ENCODE peak calls at places on chromosomes 1 and 21, in six cellular contexts. J is upper lobe of left lung, Q is astrocyte of the cerebellum, D is OCI-LY7, B is hepatocyte, N is AG10803. T is an unnamed sample.

GRCh38 chr1:63524166-63524565 is 841 bp downstream of the EFCAB7 start:
- DNase-seq in J (no peak), Q (no peak), D (peak; percentile 27), B (no peak), N (no peak), T (no peak)

GRCh38 chr1:9269078-9269501 is 23.6 kb upstream of the SPSB1 start:
- DNase-seq in J (no peak), Q (no peak), D (no peak), B (no peak), N (no peak), T (no peak)

GRCh38 chr1:27605796-27606707 is 2.1 kb upstream of the AHDC1 start:
- DNase-seq in J (no peak), Q (peak; percentile 47), D (peak; percentile 79), B (peak; percentile 75), N (peak; percentile 50), T (no peak)

GRCh38 chr1:115674011-115674410 is 32.2 kb downstream of the VANGL1 start:
- DNase-seq in J (no peak), Q (no peak), D (no peak), B (no peak), N (no peak), T (peak; percentile 31)

GRCh38 chr1:225424562-225425210 is 3.2 kb downstream of the LBR start:
- DNase-seq in J (no peak), Q (no peak), D (no peak), B (no peak), N (peak; percentile 69), T (peak; percentile 80)

GRCh38 chr1:67149179-67149770 is 14.5 kb upstream of the C1orf141 start:
- DNase-seq in J (no peak), Q (peak; percentile 79), D (peak; percentile 90), B (peak; percentile 86), N (peak; percentile 86), T (peak; percentile 37)

GRCh38 chr1:85374160-85374559 is 90.8 kb downstream of the DDAH1 start:
- DNase-seq in J (no peak), Q (peak; percentile 64), D (no peak), B (no peak), N (peak; percentile 83), T (peak; percentile 84)

GRCh38 chr21:37746849-37747248 is 169.4 kb downstream of the KCNJ6 start:
- DNase-seq in J (no peak), Q (no peak), D (no peak), B (no peak), N (no peak), T (no peak)

GRCh38 chr1:220732621-220733020 is 15.5 kb upstream of the MTARC2 start:
- DNase-seq in J (no peak), Q (no peak), D (no peak), B (no peak), N (no peak), T (no peak)

GRCh38 chr1:1573843-1574720 is 581 bp downstream of the SSU72 start:
- DNase-seq in J (no peak), Q (peak; percentile 24), D (peak; percentile 84), B (peak; percentile 81), N (peak; percentile 50), T (no peak)

GRCh38 chr1:33096358-33097005 is 15.5 kb downstream of the AZIN2 start:
- DNase-seq in J (no peak), Q (no peak), D (no peak), B (no peak), N (no peak), T (no peak)

GRCh38 chr1:208043690-208044089 is 132.8 kb upstream of the CD34 start:
- DNase-seq in J (no peak), Q (no peak), D (no peak), B (no peak), N (no peak), T (no peak)

GRCh38 chr21:34702341-34702807 is 33.6 kb downstream of the CLIC6 start:
- DNase-seq in J (peak; percentile 87), Q (no peak), D (no peak), B (no peak), N (peak; percentile 98), T (no peak)

GRCh38 chr1:221510793-221511503 is 230.9 kb downstream of the DUSP10 start:
- DNase-seq in J (no peak), Q (no peak), D (no peak), B (peak; percentile 8), N (no peak), T (no peak)

GRCh38 chr1:945910-946565 is 13.0 kb downstream of the NOC2L start:
- DNase-seq in J (peak; percentile 83), Q (no peak), D (no peak), B (no peak), N (no peak), T (no peak)

GRCh38 chr1:199954701-199955100 is 72.8 kb upstream of the NR5A2 start:
- DNase-seq in J (no peak), Q (no peak), D (peak; percentile 74), B (peak; percentile 41), N (no peak), T (no peak)

GRCh38 chr1:230156536-230156935 is 89.5 kb downstream of the GALNT2 start:
- DNase-seq in J (no peak), Q (no peak), D (no peak), B (no peak), N (no peak), T (no peak)

GRCh38 chr1:182301467-182302198 is 90.0 kb downstream of the GLUL start:
- DNase-seq in J (peak; percentile 25), Q (peak; percentile 28), D (no peak), B (peak; percentile 68), N (peak; percentile 70), T (peak; percentile 90)

GRCh38 chr1:32494196-32494595 is 29.3 kb downstream of the ZBTB8B start:
- DNase-seq in J (no peak), Q (no peak), D (no peak), B (peak; percentile 30), N (no peak), T (peak; percentile 43)

GRCh38 chr1:204588826-204589225 is 72.6 kb downstream of the MDM4 start:
- DNase-seq in J (no peak), Q (no peak), D (no peak), B (no peak), N (no peak), T (no peak)

GRCh38 chr1:9904571-9904970 is 5.5 kb downstream of the CTNNBIP1 start:
- DNase-seq in J (no peak), Q (no peak), D (no peak), B (no peak), N (peak; percentile 25), T (no peak)

GRCh38 chr1:181073638-181074037 is 14.9 kb upstream of the IER5 start:
- DNase-seq in J (no peak), Q (peak; percentile 31), D (no peak), B (peak; percentile 46), N (peak; percentile 76), T (peak; percentile 80)

GRCh38 chr21:37165606-37166005 is 92.6 kb downstream of the TTC3 start:
- DNase-seq in J (no peak), Q (no peak), D (no peak), B (no peak), N (peak; percentile 48), T (no peak)

GRCh38 chr21:45372732-45373355 is 32.1 kb upstream of the COL18A1 start:
- DNase-seq in J (no peak), Q (no peak), D (no peak), B (no peak), N (no peak), T (no peak)

GRCh38 chr21:26115899-26116298 is 54.7 kb downstream of the APP start:
- DNase-seq in J (no peak), Q (peak; percentile 53), D (no peak), B (no peak), N (peak; percentile 84), T (no peak)

GRCh38 chr1:87834941-87835340 is 506.3 kb downstream of the LMO4 start:
- DNase-seq in J (no peak), Q (no peak), D (no peak), B (no peak), N (no peak), T (no peak)

GRCh38 chr1:152448496-152448895 is 34.4 kb upstream of the CRNN start:
- DNase-seq in J (no peak), Q (no peak), D (no peak), B (no peak), N (no peak), T (no peak)

GRCh38 chr1:152449661-152450060 is 35.6 kb upstream of the CRNN start:
- DNase-seq in J (no peak), Q (no peak), D (no peak), B (no peak), N (no peak), T (no peak)

GRCh38 chr1:152447484-152447883 is 33.4 kb upstream of the CRNN start:
- DNase-seq in J (no peak), Q (no peak), D (no peak), B (no peak), N (no peak), T (no peak)

GRCh38 chr1:152448095-152448494 is 34.0 kb upstream of the CRNN start:
- DNase-seq in J (no peak), Q (no peak), D (no peak), B (no peak), N (peak; percentile 6), T (no peak)

GRCh38 chr1:152451254-152451653 is 37.2 kb upstream of the CRNN start:
- DNase-seq in J (peak; percentile 20), Q (no peak), D (no peak), B (no peak), N (no peak), T (no peak)
- TF ChIP-seq CTCF in J (no peak), Q (no peak), D (no peak), B (no peak), N (peak; percentile 2), T (peak; percentile 31)

DNA sequence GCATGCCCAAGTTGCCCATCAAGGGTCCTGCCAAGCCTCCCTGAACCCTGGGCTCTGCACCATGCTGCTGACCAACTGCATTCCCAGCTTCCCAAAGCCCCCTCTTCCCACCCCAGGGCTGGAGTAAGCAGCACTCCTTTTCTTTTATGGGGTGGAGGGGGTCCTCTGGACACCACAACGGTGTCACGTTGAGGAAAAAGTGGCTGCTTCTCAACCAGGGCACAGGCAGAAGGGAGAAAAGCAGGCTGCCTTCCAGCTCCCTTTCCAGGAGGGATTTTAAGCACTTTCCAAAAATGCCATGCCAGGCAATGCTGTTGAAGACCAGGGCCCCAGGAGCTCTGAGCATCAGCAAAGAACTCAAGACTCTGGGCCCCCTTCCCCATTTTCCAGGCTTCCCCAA is 691 bp downstream of the RIMS3 start:
- DNase-seq in J (no peak), Q (no peak), D (no peak), B (no peak), N (no peak), T (no peak)
- H3K4me3 ChIP-seq in J (peak overlapping the region; percentile 88), Q (no peak overlapping the region), D (peak overlapping the region; percentile 83), B (no peak overlapping the region), N (no peak overlapping the region), T (no peak overlapping the region)

GRCh38 chr1:25146382-25146855 is 85.9 kb downstream of the SYF2 start:
- DNase-seq in J (peak; percentile 45), Q (no peak), D (no peak), B (no peak), N (no peak), T (no peak)

GRCh38 chr1:25145775-25146381 is 86.4 kb downstream of the SYF2 start:
- DNase-seq in J (no peak), Q (no peak), D (peak; percentile 86), B (no peak), N (no peak), T (no peak)

GRCh38 chr1:25150998-25151397 is 81.3 kb downstream of the SYF2 start:
- DNase-seq in J (no peak), Q (no peak), D (no peak), B (no peak), N (no peak), T (no peak)

GRCh38 chr1:25148673-25149300 is 83.5 kb downstream of the SYF2 start:
- DNase-seq in J (no peak), Q (no peak), D (peak; percentile 72), B (no peak), N (no peak), T (no peak)
- TF ChIP-seq CTCF in J (no peak), Q (peak; percentile 8), D (peak; percentile 91), B (no peak), N (peak; percentile 44), T (peak; percentile 50)

GRCh38 chr21:43792406-43792805 is 3.0 kb downstream of the RRP1 start:
- DNase-seq in J (no peak), Q (no peak), D (no peak), B (no peak), N (no peak), T (no peak)
- H3K4me3 ChIP-seq in J (no peak overlapping the region), Q (no peak overlapping the region), D (no peak overlapping the region), B (no peak overlapping the region), N (no peak overlapping the region), T (no peak overlapping the region)

T was measured in retinal pigment epithelial cell.